ENCODE peak calls at places on chromosomes 3 and 15, in eight cellular contexts. S, Z, F, V, J, U, Y and C are unnamed samples.

GRCh38 chr15:47293763-47294162 is 423.5 kb upstream of the SEMA6D start:
- DNase-seq in Y (no peak), J (peak), V (peak), S (no peak), Z (peak), U (no peak), F (no peak), C (no peak)

GRCh38 chr3:179146911-179147570 is 1.1 kb upstream of the PIK3CA start:
- DNase-seq in V (no peak), S (peak), U (peak), Z (no peak), F (peak), J (no peak), Y (no peak), C (peak)

GRCh38 chr15:56168394-56168793 is 75.3 kb downstream of the RFX7 start:
- DNase-seq in S (no peak), Z (no peak), J (no peak), F (no peak), U (no peak), Y (no peak), V (no peak), C (no peak)

GRCh38 chr3:130354430-130354829 is 9.0 kb downstream of the COL6A5 start:
- DNase-seq in Z (no peak), U (no peak), S (no peak), F (no peak), J (no peak), V (no peak), Y (no peak), C (no peak)

GRCh38 chr3:9778102-9778501 is 8.4 kb upstream of the CAMK1 start:
- DNase-seq in S (no peak), F (no peak), J (peak), U (no peak), Y (no peak), Z (no peak), V (peak), C (no peak)

GRCh38 chr3:194938845-194939531 is 253.3 kb downstream of the FAM43A start:
- DNase-seq in Z (no peak), V (no peak), U (no peak), Y (no peak), J (peak), S (no peak), F (no peak), C (no peak)

GRCh38 chr15:96851613-96852012 is 521.1 kb downstream of the NR2F2 start:
- DNase-seq in U (no peak), Z (no peak), S (no peak), J (peak), Y (no peak), V (no peak), F (no peak), C (no peak)

GRCh38 chr3:14918356-14918860 is 29.0 kb upstream of the NR2C2 start:
- DNase-seq in V (no peak), Y (no peak), U (no peak), S (no peak), Z (no peak), J (no peak), F (no peak), C (no peak)

GRCh38 chr3:43638594-43639447 is 17.0 kb upstream of the ANO10 start:
- DNase-seq in U (peak), Y (peak), V (no peak), Z (peak), J (no peak), F (no peak), S (no peak), C (no peak)

GRCh38 chr15:72047020-72047419 is 70.9 kb downstream of the MYO9A start:
- DNase-seq in S (no peak), Y (no peak), Z (no peak), U (no peak), V (no peak), F (no peak), J (no peak), C (no peak)

GRCh38 chr15:87354661-87355410 is 901.7 kb downstream of the NTRK3 start:
- DNase-seq in Y (no peak), Z (no peak), V (peak), U (no peak), J (no peak), F (no peak), S (no peak), C (no peak)

GRCh38 chr3:122920986-122921385 is 106.6 kb downstream of the SEMA5B start:
- DNase-seq in F (no peak), U (no peak), J (no peak), Y (no peak), S (no peak), Z (no peak), V (no peak), C (no peak)

GRCh38 chr3:122918576-122919290 is 108.8 kb downstream of the SEMA5B start:
- DNase-seq in V (no peak), F (no peak), S (no peak), Z (no peak), J (no peak), Y (no peak), U (no peak), C (peak)

GRCh38 chr3:122919291-122919610 is 108.3 kb downstream of the SEMA5B start:
- DNase-seq in Z (no peak), S (no peak), Y (no peak), J (no peak), U (no peak), F (no peak), V (no peak), C (no peak)

GRCh38 chr3:122923611-122924010 is 104.0 kb downstream of the SEMA5B start:
- DNase-seq in F (no peak), S (no peak), Y (no peak), Z (no peak), U (no peak), J (no peak), V (no peak), C (no peak)

DNA sequence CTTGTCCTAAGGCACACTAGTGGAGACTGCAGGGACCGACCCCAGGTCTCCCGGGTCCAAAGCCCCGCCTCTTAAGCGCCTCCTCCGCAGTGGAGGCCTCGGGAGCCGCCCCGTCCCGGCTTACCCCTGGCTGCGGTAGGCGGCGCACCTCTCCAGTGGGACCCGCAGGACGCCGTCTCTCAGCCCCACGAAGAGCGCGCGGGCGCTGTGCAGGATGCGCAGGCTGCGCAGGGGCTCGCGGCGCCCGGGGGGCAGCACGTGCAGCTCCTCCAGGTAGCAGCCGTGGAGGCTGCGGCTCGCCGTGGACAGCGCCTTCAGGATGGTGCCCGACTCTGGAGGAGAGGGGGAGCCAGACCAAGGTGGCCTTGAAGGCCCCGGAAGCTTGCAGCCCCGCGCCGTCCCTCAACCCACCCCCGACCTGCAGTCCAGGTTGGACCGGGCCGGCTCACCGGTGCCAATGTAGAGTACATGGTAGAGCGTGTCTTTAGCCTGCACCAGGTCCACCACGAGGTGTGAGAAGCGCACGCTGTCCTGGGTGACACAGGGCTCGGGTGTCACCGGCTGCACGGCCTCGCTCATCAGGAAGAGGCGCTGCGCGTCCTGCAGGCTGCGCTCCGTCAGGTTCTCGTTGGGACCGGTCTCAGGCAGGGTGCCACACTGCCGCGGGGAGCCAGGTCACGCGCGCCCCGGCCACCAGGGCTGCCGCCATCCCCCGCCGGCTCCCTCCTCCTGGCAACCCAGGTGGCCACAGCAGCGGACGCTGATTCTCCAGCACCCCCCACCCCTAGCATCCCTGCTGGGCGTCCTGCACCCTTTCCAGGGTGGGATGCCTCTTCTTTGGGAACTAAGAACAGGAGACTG is 105.5 kb downstream of the SEMA5B start:
- DNase-seq in J (no peak), S (no peak), Z (no peak), F (no peak), V (no peak), U (peak), Y (peak), C (peak)
- TF ChIP-seq CTCF in J (no peak), S (peak), Z (no peak), F (no peak), V (no peak), U (no peak), Y (no peak), C (peak)

GRCh38 chr3:62332771-62333381 is 40.5 kb downstream of the FEZF2 start:
- DNase-seq in V (no peak), J (no peak), Z (no peak), Y (no peak), F (peak), U (no peak), S (peak), C (peak)
- TF ChIP-seq CTCF in V (no peak), J (peak), Z (peak), Y (no peak), F (peak), U (peak), S (peak), C (peak)

DNA sequence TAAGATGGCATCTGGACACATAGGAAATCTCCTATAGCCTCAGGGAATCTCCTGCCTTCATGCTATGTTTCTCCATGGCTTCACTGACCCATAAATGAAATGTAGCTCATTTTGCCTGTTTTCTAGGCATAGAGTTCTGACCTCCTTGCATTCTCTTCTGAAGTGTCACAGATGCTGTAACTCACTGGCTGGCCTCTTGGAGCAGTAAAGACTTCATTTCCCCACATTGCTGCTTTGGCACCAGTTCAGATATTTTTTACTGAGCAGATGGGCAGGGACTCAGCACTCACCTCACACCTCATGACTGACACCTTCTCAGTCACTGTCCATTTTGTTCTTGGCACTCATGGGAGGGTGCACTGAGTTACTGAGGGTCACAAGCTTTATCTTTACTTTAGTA is 286.7 kb upstream of the TGFBR2 start:
- DNase-seq in Z (no peak), V (no peak), Y (peak), F (peak), S (peak), J (peak), U (peak), C (no peak)
- TF ChIP-seq CTCF in Z (peak), V (peak), Y (no peak), F (peak), S (peak), J (peak), U (peak), C (peak)

DNA sequence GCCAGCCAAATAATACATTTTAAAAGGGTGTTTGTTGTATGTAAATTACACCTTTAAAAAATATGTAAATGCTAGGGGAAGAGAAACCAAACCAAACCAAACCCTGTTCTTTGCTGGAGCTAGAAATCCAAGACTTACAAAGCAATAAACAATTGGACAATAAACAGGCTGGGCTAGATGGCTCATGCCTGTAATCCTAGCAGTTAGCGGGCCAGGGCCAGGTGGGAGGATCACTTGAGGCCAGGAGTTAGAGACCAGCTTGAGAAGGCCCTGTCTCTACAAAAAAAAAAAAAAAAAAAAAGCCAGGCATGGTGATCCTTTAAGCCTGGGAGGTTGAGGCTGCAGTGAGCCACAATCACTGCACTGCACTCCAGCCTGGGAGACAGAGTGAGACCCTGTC is 12.5 kb downstream of the STOML1 start:
- DNase-seq in Y (no peak), U (no peak), S (no peak), V (no peak), Z (no peak), F (no peak), J (no peak), C (no peak)
- TF ChIP-seq CTCF in Y (no peak), U (no peak), S (no peak), V (no peak), Z (no peak), F (no peak), J (no peak), C (no peak)

GRCh38 chr3:197749601-197750395 is at the start of gene FYTTD1:
- DNase-seq in Y (peak), Z (peak), V (no peak), S (peak), F (peak), J (peak), U (peak), C (peak)
- TF ChIP-seq CTCF in Y (no peak), Z (peak), V (peak), S (peak), F (peak), J (no peak), U (peak), C (peak)

GRCh38 chr3:167346171-167346570 is 33.9 kb downstream of the ZBBX start:
- DNase-seq in Y (no peak), U (no peak), Z (no peak), S (no peak), F (no peak), J (no peak), V (no peak), C (no peak)
- TF ChIP-seq CTCF in Y (no peak), U (no peak), Z (no peak), S (no peak), F (no peak), J (no peak), V (no peak), C (no peak)

GRCh38 chr3:142282503-142282902 is 57.1 kb upstream of the GK5 start:
- DNase-seq in U (no peak), Y (no peak), V (no peak), F (no peak), Z (no peak), J (no peak), S (no peak), C (no peak)
- TF ChIP-seq CTCF in U (no peak), Y (no peak), V (no peak), F (no peak), Z (no peak), J (no peak), S (no peak), C (no peak)